ENCODE peak calls at places on chromosomes 5 and 9, in seven cellular contexts. One of them, this sample, is unnamed.

GRCh38 chr5:77333451-77334123 is 123.1 kb downstream of the PDE8B start:
- DNase-seq in GM13977: no peak
- DNase-seq in Calu3: no peak
- DNase-seq in vagina: no peak
- DNase-seq in MM.1S: no peak
- DNase-seq in dorsolateral prefrontal cortex: no peak
- DNase-seq in AG09309: no peak
- DNase-seq in this sample: no peak

GRCh38 chr9:131469369-131469768 is 33.3 kb upstream of the POMT1 start:
- DNase-seq in GM13977: no peak
- DNase-seq in Calu3: no peak
- DNase-seq in vagina: no peak
- DNase-seq in MM.1S: no peak
- DNase-seq in dorsolateral prefrontal cortex: no peak
- DNase-seq in AG09309: no peak
- DNase-seq in this sample: no peak

GRCh38 chr5:54713923-54714581 is 196.5 kb downstream of the SNX18 start:
- DNase-seq in GM13977: no peak
- DNase-seq in Calu3: no peak
- DNase-seq in vagina: no peak
- DNase-seq in MM.1S: no peak
- DNase-seq in dorsolateral prefrontal cortex: no peak
- DNase-seq in AG09309: peak; percentile 14
- DNase-seq in this sample: no peak

GRCh38 chr9:126070071-126070470 is 256.6 kb upstream of the MVB12B start:
- DNase-seq in GM13977: no peak
- DNase-seq in Calu3: no peak
- DNase-seq in vagina: no peak
- DNase-seq in MM.1S: no peak
- DNase-seq in dorsolateral prefrontal cortex: no peak
- DNase-seq in AG09309: no peak
- DNase-seq in this sample: no peak

GRCh38 chr9:107760469-107761242 is 271.1 kb upstream of the KLF4 start:
- DNase-seq in GM13977: no peak
- DNase-seq in Calu3: no peak
- DNase-seq in vagina: no peak
- DNase-seq in MM.1S: no peak
- DNase-seq in dorsolateral prefrontal cortex: no peak
- DNase-seq in AG09309: no peak
- DNase-seq in this sample: no peak

GRCh38 chr9:4423207-4423610 is 67.1 kb upstream of the SLC1A1 start:
- DNase-seq in GM13977: no peak
- DNase-seq in Calu3: no peak
- DNase-seq in vagina: no peak
- DNase-seq in MM.1S: no peak
- DNase-seq in dorsolateral prefrontal cortex: no peak
- DNase-seq in AG09309: no peak
- DNase-seq in this sample: no peak

GRCh38 chr5:82642313-82642712 is 364.2 kb upstream of the RPS23 start:
- DNase-seq in GM13977: no peak
- DNase-seq in Calu3: peak; percentile 32
- DNase-seq in vagina: no peak
- DNase-seq in MM.1S: no peak
- DNase-seq in dorsolateral prefrontal cortex: no peak
- DNase-seq in AG09309: no peak
- DNase-seq in this sample: no peak

GRCh38 chr5:61362796-61363364 is 30.8 kb downstream of the ZSWIM6 start:
- DNase-seq in GM13977: no peak
- DNase-seq in Calu3: peak; percentile 6
- DNase-seq in vagina: no peak
- DNase-seq in MM.1S: no peak
- DNase-seq in dorsolateral prefrontal cortex: no peak
- DNase-seq in AG09309: no peak
- DNase-seq in this sample: no peak

GRCh38 chr9:122190597-122191381 is 31.1 kb downstream of the MORN5 start:
- DNase-seq in GM13977: no peak
- DNase-seq in Calu3: peak; percentile 22
- DNase-seq in vagina: no peak
- DNase-seq in MM.1S: no peak
- DNase-seq in dorsolateral prefrontal cortex: no peak
- DNase-seq in AG09309: no peak
- DNase-seq in this sample: no peak

GRCh38 chr9:128702949-128703615 is 779 bp downstream of the PKN3 start:
- DNase-seq in GM13977: peak; percentile 74
- DNase-seq in Calu3: no peak
- DNase-seq in vagina: no peak
- DNase-seq in MM.1S: no peak
- DNase-seq in dorsolateral prefrontal cortex: no peak
- DNase-seq in AG09309: no peak
- DNase-seq in this sample: no peak

GRCh38 chr5:10448754-10449345 is 7.2 kb downstream of the ROPN1L start:
- DNase-seq in GM13977: no peak
- DNase-seq in Calu3: no peak
- DNase-seq in vagina: no peak
- DNase-seq in MM.1S: no peak
- DNase-seq in dorsolateral prefrontal cortex: no peak
- DNase-seq in AG09309: no peak
- DNase-seq in this sample: no peak

GRCh38 chr5:2876183-2876582 is 124.7 kb upstream of the IRX2 start:
- DNase-seq in GM13977: no peak
- DNase-seq in Calu3: no peak
- DNase-seq in vagina: peak; percentile 58
- DNase-seq in MM.1S: no peak
- DNase-seq in dorsolateral prefrontal cortex: no peak
- DNase-seq in AG09309: no peak
- DNase-seq in this sample: no peak

GRCh38 chr9:134403682-134404301 is 77.5 kb downstream of the RXRA start:
- DNase-seq in GM13977: no peak
- DNase-seq in Calu3: no peak
- DNase-seq in vagina: no peak
- DNase-seq in MM.1S: peak; percentile 23
- DNase-seq in dorsolateral prefrontal cortex: peak; percentile 83
- DNase-seq in AG09309: peak; percentile 79
- DNase-seq in this sample: no peak

GRCh38 chr5:104817127-104817526 is 1254.5 kb upstream of the NUDT12 start:
- DNase-seq in GM13977: no peak
- DNase-seq in Calu3: no peak
- DNase-seq in vagina: no peak
- DNase-seq in MM.1S: no peak
- DNase-seq in dorsolateral prefrontal cortex: no peak
- DNase-seq in AG09309: no peak
- DNase-seq in this sample: no peak

GRCh38 chr5:5271606-5272321 is 131.6 kb downstream of the ADAMTS16 start:
- DNase-seq in GM13977: no peak
- DNase-seq in Calu3: no peak
- DNase-seq in vagina: no peak
- DNase-seq in MM.1S: no peak
- DNase-seq in dorsolateral prefrontal cortex: peak; percentile 35
- DNase-seq in AG09309: no peak
- DNase-seq in this sample: no peak

GRCh38 chr5:179256229-179257189 is 88.8 kb downstream of the ADAMTS2 start:
- DNase-seq in GM13977: no peak
- DNase-seq in Calu3: no peak
- DNase-seq in vagina: no peak
- DNase-seq in MM.1S: no peak
- DNase-seq in dorsolateral prefrontal cortex: no peak
- DNase-seq in AG09309: no peak
- DNase-seq in this sample: no peak

GRCh38 chr9:86720893-86721698 is 226.2 kb downstream of the GAS1 start:
- DNase-seq in GM13977: no peak
- DNase-seq in Calu3: peak; percentile 15
- DNase-seq in vagina: no peak
- DNase-seq in MM.1S: no peak
- DNase-seq in dorsolateral prefrontal cortex: no peak
- DNase-seq in AG09309: no peak
- DNase-seq in this sample: no peak

GRCh38 chr5:125560476-125561225 is 814.2 kb upstream of the ZNF608 start:
- DNase-seq in GM13977: no peak
- DNase-seq in Calu3: no peak
- DNase-seq in vagina: no peak
- DNase-seq in MM.1S: no peak
- DNase-seq in dorsolateral prefrontal cortex: no peak
- DNase-seq in AG09309: no peak
- DNase-seq in this sample: no peak

GRCh38 chr5:143106175-143106574 is 297.3 kb downstream of the NR3C1 start:
- DNase-seq in GM13977: no peak
- DNase-seq in Calu3: peak; percentile 8
- DNase-seq in vagina: no peak
- DNase-seq in MM.1S: no peak
- DNase-seq in dorsolateral prefrontal cortex: no peak
- DNase-seq in AG09309: peak; percentile 63
- DNase-seq in this sample: peak; percentile 41
- TF ChIP-seq CTCF in GM13977: no peak
- TF ChIP-seq CTCF in Calu3: no peak
- TF ChIP-seq CTCF in vagina: no peak
- TF ChIP-seq CTCF in MM.1S: no peak
- TF ChIP-seq CTCF in dorsolateral prefrontal cortex: peak; percentile 36
- TF ChIP-seq CTCF in AG09309: peak; percentile 48
- TF ChIP-seq CTCF in this sample: no peak

GRCh38 chr5:173624276-173624675 is 7.8 kb upstream of the BOD1 start:
- DNase-seq in GM13977: no peak
- DNase-seq in Calu3: no peak
- DNase-seq in vagina: no peak
- DNase-seq in MM.1S: no peak
- DNase-seq in dorsolateral prefrontal cortex: no peak
- DNase-seq in AG09309: no peak
- DNase-seq in this sample: no peak

GRCh38 chr5:173627271-173627670 is 10.8 kb upstream of the BOD1 start:
- DNase-seq in GM13977: no peak
- DNase-seq in Calu3: no peak
- DNase-seq in vagina: no peak
- DNase-seq in MM.1S: no peak
- DNase-seq in dorsolateral prefrontal cortex: no peak
- DNase-seq in AG09309: no peak
- DNase-seq in this sample: no peak

GRCh38 chr5:173626501-173626812 is 10.0 kb upstream of the BOD1 start:
- DNase-seq in GM13977: no peak
- DNase-seq in Calu3: no peak
- DNase-seq in vagina: no peak
- DNase-seq in MM.1S: no peak
- DNase-seq in dorsolateral prefrontal cortex: no peak
- DNase-seq in AG09309: no peak
- DNase-seq in this sample: no peak

GRCh38 chr5:173625261-173625660 is 8.8 kb upstream of the BOD1 start:
- DNase-seq in GM13977: no peak
- DNase-seq in Calu3: no peak
- DNase-seq in vagina: no peak
- DNase-seq in MM.1S: no peak
- DNase-seq in dorsolateral prefrontal cortex: no peak
- DNase-seq in AG09309: no peak
- DNase-seq in this sample: no peak

DNA sequence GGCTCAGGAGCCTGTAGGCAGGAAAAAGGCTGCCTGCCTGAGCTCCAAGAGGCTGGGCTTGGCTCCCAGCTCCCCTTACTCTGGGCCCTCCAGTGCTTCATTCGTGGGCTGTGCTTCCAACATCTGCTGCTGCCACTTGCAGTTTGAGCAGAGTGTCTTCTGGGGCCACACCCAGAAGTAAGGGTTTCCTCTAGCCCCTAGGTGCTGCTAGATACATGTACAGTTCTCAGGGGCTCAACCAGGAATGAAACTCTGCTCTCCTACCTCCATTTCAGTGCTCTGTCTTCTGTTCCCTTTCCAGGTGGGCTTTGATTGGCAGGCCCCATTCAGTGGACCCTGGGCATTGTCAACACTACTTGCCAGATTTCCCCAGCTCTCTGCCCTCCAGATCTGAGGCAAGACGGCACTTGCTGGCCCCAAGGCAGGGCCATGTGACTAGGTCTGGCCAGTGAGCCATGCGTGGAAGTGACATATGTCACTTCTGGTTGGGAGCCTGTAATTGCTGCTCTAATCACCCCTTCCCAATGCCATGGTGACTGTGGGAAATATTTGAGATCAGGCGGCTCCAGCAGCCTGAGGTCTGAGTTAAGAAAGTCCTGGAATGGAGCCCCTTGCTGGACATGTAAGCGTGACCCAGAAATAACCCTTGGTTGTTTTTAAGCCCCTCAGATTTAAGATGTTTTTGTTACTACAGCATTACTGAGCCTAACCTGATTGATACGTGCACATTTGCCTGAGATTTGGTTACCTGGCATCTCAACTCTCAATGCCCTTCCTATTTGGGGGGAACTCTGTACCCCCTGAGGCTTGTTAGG is 9.4 kb upstream of the BOD1 start:
- DNase-seq in GM13977: peak; percentile 36
- DNase-seq in Calu3: no peak
- DNase-seq in vagina: no peak
- DNase-seq in MM.1S: peak; percentile 26
- DNase-seq in dorsolateral prefrontal cortex: no peak
- DNase-seq in AG09309: no peak
- DNase-seq in this sample: no peak
- TF ChIP-seq CTCF in GM13977: peak; percentile 61
- TF ChIP-seq CTCF in Calu3: no peak
- TF ChIP-seq CTCF in vagina: no peak
- TF ChIP-seq CTCF in MM.1S: peak; percentile 31
- TF ChIP-seq CTCF in dorsolateral prefrontal cortex: no peak
- TF ChIP-seq CTCF in AG09309: peak; percentile 13
- TF ChIP-seq CTCF in this sample: no peak

DNA sequence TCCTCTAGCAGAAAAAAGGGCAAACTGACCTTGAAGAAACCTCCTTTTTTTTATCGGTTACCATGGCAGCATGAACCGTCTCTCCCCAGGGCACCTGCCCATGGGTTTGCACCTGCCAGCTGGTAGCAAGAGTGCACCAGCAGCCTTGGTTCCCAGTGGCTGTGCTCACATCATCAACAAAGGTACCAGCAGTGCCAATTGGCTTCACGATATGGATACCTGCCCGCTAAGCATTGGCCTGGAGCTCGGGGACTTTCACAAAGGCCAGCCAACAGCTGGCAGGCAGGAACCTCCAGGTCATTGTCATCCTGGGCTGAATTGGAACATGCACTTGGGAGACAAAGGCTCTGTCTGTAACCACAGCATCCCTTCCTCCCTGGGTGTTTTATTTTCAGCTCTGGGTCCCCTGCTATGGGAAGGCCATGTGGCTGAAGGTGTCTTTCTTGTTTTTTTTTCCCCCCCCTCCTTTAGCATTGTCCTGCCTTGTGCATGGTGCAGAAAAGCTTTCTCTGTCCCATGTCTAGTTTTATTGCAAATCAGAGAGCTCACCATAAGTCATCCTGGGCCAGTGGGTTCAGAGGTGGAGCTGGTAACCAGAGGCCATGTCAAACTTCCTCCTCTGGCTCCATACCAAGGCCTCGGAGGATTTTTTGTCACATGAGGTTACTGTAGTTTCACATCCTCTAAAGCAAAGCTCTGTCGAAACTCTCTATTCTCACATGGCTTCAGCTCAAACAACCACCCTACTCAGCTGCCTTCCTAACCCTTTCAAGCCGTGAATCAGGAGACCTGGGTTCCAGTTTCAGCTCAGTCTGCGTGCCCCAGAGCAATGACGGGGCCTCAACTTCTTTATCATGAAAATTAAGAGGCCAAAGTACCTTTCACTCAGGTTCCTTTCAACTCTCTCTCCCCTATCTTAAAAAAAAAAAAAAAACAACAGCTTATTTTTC is 145.5 kb upstream of the MAP3K1 start:
- DNase-seq in GM13977: peak; percentile 77
- DNase-seq in Calu3: no peak
- DNase-seq in vagina: no peak
- DNase-seq in MM.1S: peak; percentile 98
- DNase-seq in dorsolateral prefrontal cortex: no peak
- DNase-seq in AG09309: no peak
- DNase-seq in this sample: no peak
- TF ChIP-seq CTCF in GM13977: no peak
- TF ChIP-seq CTCF in Calu3: no peak
- TF ChIP-seq CTCF in vagina: no peak
- TF ChIP-seq CTCF in MM.1S: no peak
- TF ChIP-seq CTCF in dorsolateral prefrontal cortex: no peak
- TF ChIP-seq CTCF in AG09309: no peak
- TF ChIP-seq CTCF in this sample: no peak

GRCh38 chr5:31825775-31826068 is 186.8 kb downstream of the PDZD2 start:
- DNase-seq in GM13977: no peak
- DNase-seq in Calu3: no peak
- DNase-seq in vagina: no peak
- DNase-seq in MM.1S: no peak
- DNase-seq in dorsolateral prefrontal cortex: no peak
- DNase-seq in AG09309: no peak
- DNase-seq in this sample: no peak
- TF ChIP-seq CTCF in GM13977: no peak
- TF ChIP-seq CTCF in Calu3: no peak
- TF ChIP-seq CTCF in vagina: no peak
- TF ChIP-seq CTCF in MM.1S: no peak
- TF ChIP-seq CTCF in dorsolateral prefrontal cortex: peak; percentile 35
- TF ChIP-seq CTCF in AG09309: no peak
- TF ChIP-seq CTCF in this sample: no peak

This sample was measured in endothelial cell.